ENCODE peak calls at places on chromosomes 4 and X, in four cellular contexts. One of them, this sample, is unnamed.
A peak's percentile ranks its signal among the peaks of the same experiment; 100 is the strongest.

GRCh38 chr4:109419679-109420078 is 13.9 kb upstream of the SEC24B start:
- DNase-seq in uterus: no peak
- DNase-seq in A549: no peak
- DNase-seq in tibial nerve: no peak
- DNase-seq in this sample: no peak

GRCh38 chr4:123037809-123038208 is 115.4 kb upstream of the NUDT6 start:
- DNase-seq in uterus: no peak
- DNase-seq in A549: no peak
- DNase-seq in tibial nerve: no peak
- DNase-seq in this sample: no peak

GRCh38 chr4:147830987-147831386 is 99.1 kb downstream of the ARHGAP10 start:
- DNase-seq in uterus: no peak
- DNase-seq in A549: no peak
- DNase-seq in tibial nerve: no peak
- DNase-seq in this sample: no peak

GRCh38 chrX:5042563-5042962 is 1186.1 kb downstream of the NLGN4X start:
- DNase-seq in uterus: no peak
- DNase-seq in A549: no peak
- DNase-seq in tibial nerve: no peak
- DNase-seq in this sample: no peak

GRCh38 chr4:87697272-87697671 is 47.2 kb downstream of the DMP1 start:
- DNase-seq in uterus: no peak
- DNase-seq in A549: no peak
- DNase-seq in tibial nerve: no peak
- DNase-seq in this sample: no peak

GRCh38 chrX:40470830-40471429 is 109.8 kb upstream of the ATP6AP2 start:
- DNase-seq in uterus: no peak
- DNase-seq in A549: no peak
- DNase-seq in tibial nerve: no peak
- DNase-seq in this sample: no peak

GRCh38 chr4:88771883-88772450 is 74.3 kb upstream of the NAP1L5 start:
- DNase-seq in uterus: no peak
- DNase-seq in A549: no peak
- DNase-seq in tibial nerve: no peak
- DNase-seq in this sample: no peak

GRCh38 chr4:25104561-25104960 is 55.7 kb downstream of the SEPSECS start:
- DNase-seq in uterus: no peak
- DNase-seq in A549: no peak
- DNase-seq in tibial nerve: no peak
- DNase-seq in this sample: no peak

GRCh38 chr4:78806943-78807458 is 30.9 kb downstream of the BMP2K start:
- DNase-seq in uterus: no peak
- DNase-seq in A549: no peak
- DNase-seq in tibial nerve: no peak
- DNase-seq in this sample: no peak

GRCh38 chr4:118969359-118969758 is 80.7 kb downstream of the SYNPO2 start:
- DNase-seq in uterus: peak; percentile 86
- DNase-seq in A549: peak; percentile 8
- DNase-seq in tibial nerve: peak; percentile 80
- DNase-seq in this sample: no peak

GRCh38 chr4:996030-996993 is 3.1 kb upstream of the SLC26A1 start:
- DNase-seq in uterus: no peak
- DNase-seq in A549: no peak
- DNase-seq in tibial nerve: no peak
- DNase-seq in this sample: no peak

DNA sequence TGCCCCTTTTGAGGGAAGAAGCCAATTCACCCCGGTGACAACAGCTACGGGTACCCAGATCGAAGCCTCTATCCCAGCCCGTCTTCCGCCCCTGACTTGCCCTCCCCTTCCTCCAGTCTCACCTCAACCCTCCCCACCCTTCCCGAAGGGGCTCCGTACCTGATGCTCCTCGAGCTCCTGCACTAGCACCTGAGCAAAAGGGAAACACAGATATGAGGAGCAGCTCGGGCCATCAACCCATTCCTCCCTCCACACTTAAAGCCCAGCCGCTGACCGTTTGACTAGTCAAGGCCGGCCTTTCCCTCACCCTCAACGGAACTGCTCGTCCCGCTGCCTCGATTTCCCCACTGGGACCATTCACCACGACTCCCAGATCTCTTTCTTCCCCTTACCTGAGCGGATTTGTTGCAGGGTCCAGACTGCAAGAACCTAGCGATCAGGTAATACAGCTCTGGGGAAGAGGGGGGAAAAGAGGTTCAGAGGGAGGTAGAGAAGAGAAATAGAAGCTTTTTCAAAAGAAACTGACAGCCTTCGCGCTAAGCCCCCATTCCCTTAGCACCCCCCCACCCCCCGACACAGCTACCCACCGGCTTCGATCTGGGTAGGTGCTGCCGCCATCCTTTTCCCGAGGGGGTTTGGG is 703 bp downstream of the BRWD3 start:
- DNase-seq in uterus: peak; percentile 26
- DNase-seq in A549: peak; percentile 6
- DNase-seq in tibial nerve: peak; percentile 5
- DNase-seq in this sample: no peak
- TF ChIP-seq POLR2A in uterus: no peak
- TF ChIP-seq POLR2A in A549: no peak
- TF ChIP-seq POLR2A in tibial nerve: no peak
- TF ChIP-seq POLR2A in this sample: no peak

GRCh38 chrX:132876509-132876837 is 82.0 kb downstream of the HS6ST2 start:
- DNase-seq in uterus: peak; percentile 19
- DNase-seq in A549: no peak
- DNase-seq in tibial nerve: no peak
- DNase-seq in this sample: no peak
- H3K27ac ChIP-seq in uterus: peak overlapping the region; percentile 4
- H3K27ac ChIP-seq in A549: no peak overlapping the region
- H3K27ac ChIP-seq in tibial nerve: no peak overlapping the region
- H3K27ac ChIP-seq in this sample: no peak overlapping the region

DNA sequence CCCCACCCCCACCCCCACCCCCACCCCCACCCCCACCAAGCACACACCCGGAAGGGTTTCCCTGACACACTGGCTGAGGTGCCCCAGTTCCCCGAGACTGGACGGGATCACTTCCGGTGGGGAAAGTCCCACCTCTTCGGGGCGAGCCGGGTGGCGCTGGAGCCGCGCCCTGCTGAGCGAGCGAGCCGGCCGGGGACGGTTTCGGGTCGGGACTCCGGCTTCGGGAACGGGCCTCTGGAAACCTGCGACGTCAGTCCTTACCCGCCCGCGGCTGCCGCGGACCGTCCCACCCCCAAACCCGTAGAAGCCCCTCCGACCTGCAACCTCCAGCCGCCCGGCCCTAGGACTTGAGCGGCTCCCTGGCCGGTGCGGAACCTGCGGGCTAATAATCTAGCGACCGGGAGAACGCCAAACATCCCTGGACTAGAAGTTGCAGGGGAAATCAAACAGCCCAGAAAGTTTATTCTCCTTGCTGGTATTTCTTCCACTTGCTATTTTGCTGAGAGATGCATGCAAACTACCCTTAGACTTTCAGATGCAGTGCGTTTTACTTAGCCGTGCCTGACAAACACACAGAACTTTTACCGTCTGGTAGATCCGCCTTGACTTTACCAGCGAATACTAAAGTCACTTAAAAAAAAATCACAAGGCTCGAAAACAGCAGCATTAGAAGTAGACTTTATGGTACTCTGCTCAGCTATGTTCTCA is 993 bp downstream of the RAP2C start:
- DNase-seq in uterus: peak; percentile 84
- DNase-seq in A549: peak; percentile 91
- DNase-seq in tibial nerve: peak; percentile 46
- DNase-seq in this sample: peak; percentile 90
- TF ChIP-seq POLR2A in uterus: no peak
- TF ChIP-seq POLR2A in A549: peak; percentile 68
- TF ChIP-seq POLR2A in tibial nerve: no peak
- TF ChIP-seq POLR2A in this sample: no peak

GRCh38 chr4:83542225-83542624 is 6.3 kb downstream of the GPAT3 start:
- DNase-seq in uterus: no peak
- DNase-seq in A549: no peak
- DNase-seq in tibial nerve: no peak
- DNase-seq in this sample: no peak

GRCh38 chr4:83552085-83552484 is 16.2 kb downstream of the GPAT3 start:
- DNase-seq in uterus: no peak
- DNase-seq in A549: no peak
- DNase-seq in tibial nerve: no peak
- DNase-seq in this sample: no peak

GRCh38 chr4:83548151-83548905 is 12.4 kb downstream of the GPAT3 start:
- DNase-seq in uterus: peak; percentile 37
- DNase-seq in A549: peak; percentile 86
- DNase-seq in tibial nerve: peak; percentile 26
- DNase-seq in this sample: peak; percentile 82

GRCh38 chr4:83546796-83547195 is 10.9 kb downstream of the GPAT3 start:
- DNase-seq in uterus: no peak
- DNase-seq in A549: no peak
- DNase-seq in tibial nerve: no peak
- DNase-seq in this sample: no peak
- H3K27ac ChIP-seq in uterus: no peak overlapping the region
- H3K27ac ChIP-seq in A549: peak overlapping the region; percentile 92
- H3K27ac ChIP-seq in tibial nerve: no peak overlapping the region
- H3K27ac ChIP-seq in this sample: no peak overlapping the region

DNA sequence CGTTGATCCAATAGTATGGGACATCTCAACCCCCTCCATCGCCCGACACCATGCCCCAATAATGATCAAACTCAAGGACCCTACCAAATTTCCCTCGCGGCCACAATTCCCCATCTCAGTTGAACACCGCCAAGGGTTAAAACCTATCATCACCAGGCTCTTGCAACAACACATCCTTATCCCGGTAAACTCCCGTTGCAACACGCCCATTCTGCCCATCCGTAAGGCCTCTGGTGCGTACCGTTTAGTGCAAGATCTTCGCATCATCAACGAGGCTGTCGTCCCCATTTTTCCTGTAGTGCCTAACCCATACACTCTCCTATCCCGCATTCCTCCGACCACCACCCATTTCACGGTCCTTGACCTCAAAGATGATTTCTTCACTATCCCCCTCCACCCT is 960.5 kb downstream of the RPA4 start:
- DNase-seq in uterus: no peak
- DNase-seq in A549: no peak
- DNase-seq in tibial nerve: no peak
- DNase-seq in this sample: no peak
- TF ChIP-seq POLR2A in uterus: no peak
- TF ChIP-seq POLR2A in A549: no peak
- TF ChIP-seq POLR2A in tibial nerve: no peak
- TF ChIP-seq POLR2A in this sample: no peak

DNA sequence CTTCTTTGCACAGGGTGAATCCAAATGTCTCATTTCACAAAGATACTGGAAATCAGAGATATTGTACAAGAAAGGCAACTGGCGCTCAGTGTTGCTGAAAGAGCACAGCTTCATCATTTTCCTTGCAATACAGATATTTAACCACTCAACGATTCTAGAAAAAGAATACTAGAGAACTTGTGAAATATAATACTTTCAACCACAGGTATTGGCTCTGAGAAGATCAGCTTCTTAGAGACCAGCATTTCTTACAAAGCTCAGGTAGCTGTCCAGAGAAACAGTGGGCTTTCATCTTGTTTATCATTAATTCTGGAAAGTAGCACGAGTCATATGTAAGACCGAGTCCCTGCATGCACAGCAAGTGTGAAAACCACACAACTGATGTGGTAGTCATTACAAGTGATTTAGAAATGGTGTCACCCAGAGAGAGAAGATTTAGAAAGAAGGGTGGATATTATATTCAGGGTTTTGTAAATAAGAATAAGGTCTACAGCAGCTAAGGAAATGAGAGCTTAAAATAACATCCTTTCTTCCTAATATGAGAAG is 7.8 kb upstream of the PPARGC1A start:
- DNase-seq in uterus: no peak
- DNase-seq in A549: no peak
- DNase-seq in tibial nerve: no peak
- DNase-seq in this sample: no peak
- H3K27ac ChIP-seq in uterus: no peak overlapping the region
- H3K27ac ChIP-seq in A549: no peak overlapping the region
- H3K27ac ChIP-seq in tibial nerve: no peak overlapping the region
- H3K27ac ChIP-seq in this sample: no peak overlapping the region

DNA sequence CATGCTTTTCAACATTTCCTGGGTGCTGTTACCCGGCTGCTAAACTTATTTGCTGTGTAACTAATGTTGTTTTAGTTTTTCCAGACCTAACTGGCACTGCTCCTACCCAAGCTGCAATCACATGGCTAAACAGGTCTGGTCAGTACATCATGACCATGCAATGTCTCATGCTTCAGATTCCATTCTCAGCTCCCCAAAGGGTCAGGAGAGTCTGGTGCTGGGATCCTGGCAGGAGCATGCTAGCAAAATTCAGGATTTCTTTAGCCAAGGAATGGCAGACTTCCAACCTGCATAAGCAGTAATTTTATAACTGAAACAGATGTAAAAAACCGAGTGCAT is 12.6 kb upstream of the CENPU start:
- DNase-seq in uterus: peak; percentile 68
- DNase-seq in A549: no peak
- DNase-seq in tibial nerve: peak; percentile 78
- DNase-seq in this sample: no peak
- TF ChIP-seq POLR2A in uterus: no peak
- TF ChIP-seq POLR2A in A549: no peak
- TF ChIP-seq POLR2A in tibial nerve: no peak
- TF ChIP-seq POLR2A in this sample: no peak

GRCh38 chr4:47641755-47642154 is 156.7 kb downstream of the ATP10D start:
- DNase-seq in uterus: no peak
- DNase-seq in A549: no peak
- DNase-seq in tibial nerve: no peak
- DNase-seq in this sample: no peak
- H3K27ac ChIP-seq in uterus: peak overlapping the region; percentile 54
- H3K27ac ChIP-seq in A549: no peak overlapping the region
- H3K27ac ChIP-seq in tibial nerve: no peak overlapping the region
- H3K27ac ChIP-seq in this sample: no peak overlapping the region

This sample was measured in suprapubic skin.